ENCODE peak calls at places on chromosome 22, in nine cellular contexts. W is AG09319; B is bronchial epithelial cell; C is AG20443; L is kidney glomerular epithelial cell; N is AG08395; I is T-cell; O is NCI-H524; J is stimulated activated CD8-positive, alpha-beta memory T cell treated with anti-CD3 and anti-CD28 coated beads, Interleukin-4, amount 100 ng/mL, for 24 hours. F is an unnamed sample.

GRCh38 chr22:39773976-39774539 is 119.5 kb downstream of the ENTHD1 start:
- DNase-seq in W (no peak), B (peak; percentile 18), C (no peak), L (no peak), N (no peak), I (no peak), O (no peak), J (peak; percentile 1), F (no peak)

GRCh38 chr22:43004362-43005035 is 10.4 kb downstream of the PACSIN2 start:
- DNase-seq in W (peak; percentile 81), B (no peak), C (peak; percentile 79), L (no peak), N (peak; percentile 73), I (no peak), O (no peak), J (no peak), F (no peak)

GRCh38 chr22:46861468-46861867 is 99.0 kb downstream of the TBC1D22A start:
- DNase-seq in W (no peak), B (no peak), C (no peak), L (no peak), N (no peak), I (no peak), O (no peak), J (no peak), F (no peak)

GRCh38 chr22:32206774-32207758 is 2.2 kb upstream of the RFPL2 start:
- DNase-seq in W (no peak), B (peak; percentile 38), C (no peak), L (peak; percentile 3), N (no peak), I (no peak), O (peak; percentile 56), J (no peak), F (no peak)

GRCh38 chr22:19997561-19998231 is 18.9 kb downstream of the ARVCF start:
- DNase-seq in W (no peak), B (no peak), C (no peak), L (no peak), N (no peak), I (no peak), O (no peak), J (no peak), F (no peak)

GRCh38 chr22:49470741-49471134 is 356.9 kb downstream of the BRD1 start:
- DNase-seq in W (no peak), B (no peak), C (no peak), L (no peak), N (no peak), I (no peak), O (no peak), J (no peak), F (no peak)

GRCh38 chr22:40844951-40845350 is 11.5 kb downstream of the ST13 start:
- DNase-seq in W (no peak), B (no peak), C (no peak), L (no peak), N (no peak), I (no peak), O (no peak), J (no peak), F (no peak)

GRCh38 chr22:50057868-50058311 is at the start of gene TTLL8:
- DNase-seq in W (no peak), B (no peak), C (no peak), L (no peak), N (no peak), I (no peak), O (no peak), J (no peak), F (no peak)

GRCh38 chr22:44828193-44828592 is 75.8 kb downstream of the ARHGAP8 start:
- DNase-seq in W (no peak), B (no peak), C (peak; percentile 65), L (no peak), N (peak; percentile 33), I (no peak), O (no peak), J (no peak), F (no peak)

GRCh38 chr22:33126881-33127280 is 68.7 kb upstream of the SYN3 start:
- DNase-seq in W (no peak), B (peak; percentile 48), C (peak; percentile 13), L (no peak), N (peak; percentile 34), I (no peak), O (peak; percentile 82), J (no peak), F (no peak)

GRCh38 chr22:28883917-28884753 is 763 bp downstream of the ZNRF3 start:
- DNase-seq in W (no peak), B (no peak), C (peak; percentile 62), L (no peak), N (peak; percentile 29), I (no peak), O (peak; percentile 26), J (no peak), F (peak; percentile 38)

GRCh38 chr22:35596821-35597220 is 20.3 kb downstream of the MB start:
- DNase-seq in W (no peak), B (no peak), C (no peak), L (no peak), N (no peak), I (no peak), O (no peak), J (no peak), F (no peak)

GRCh38 chr22:46293591-46294260 is 2.9 kb upstream of the GTSE1 start:
- DNase-seq in W (no peak), B (no peak), C (peak; percentile 78), L (no peak), N (peak; percentile 93), I (no peak), O (no peak), J (no peak), F (no peak)

GRCh38 chr22:44906248-44906936 is 103.4 kb downstream of the PHF21B start:
- DNase-seq in W (no peak), B (no peak), C (no peak), L (no peak), N (no peak), I (no peak), O (no peak), J (no peak), F (no peak)

GRCh38 chr22:43376765-43377485 is 33.8 kb upstream of the SCUBE1 start:
- DNase-seq in W (no peak), B (no peak), C (no peak), L (no peak), N (no peak), I (peak; percentile 21), O (no peak), J (peak; percentile 47), F (no peak)

GRCh38 chr22:29359469-29359868 is 28.9 kb downstream of the AP1B1 start:
- DNase-seq in W (peak; percentile 14), B (peak; percentile 31), C (peak; percentile 84), L (no peak), N (peak; percentile 81), I (no peak), O (peak; percentile 67), J (no peak), F (no peak)

GRCh38 chr22:36613958-36614357 is 85.0 kb upstream of the EIF3D start:
- DNase-seq in W (no peak), B (no peak), C (no peak), L (no peak), N (no peak), I (no peak), O (no peak), J (no peak), F (no peak)

GRCh38 chr22:37255558-37256006 is 11.5 kb upstream of the RAC2 start:
- DNase-seq in W (no peak), B (no peak), C (no peak), L (no peak), N (no peak), I (no peak), O (no peak), J (no peak), F (no peak)

GRCh38 chr22:45529966-45530575 is 27.4 kb downstream of the FBLN1 start:
- DNase-seq in W (no peak), B (no peak), C (peak; percentile 63), L (no peak), N (peak; percentile 74), I (no peak), O (no peak), J (no peak), F (no peak)

GRCh38 chr22:30816413-30816812 is 121.7 kb downstream of the OSBP2 start:
- DNase-seq in W (no peak), B (no peak), C (no peak), L (no peak), N (no peak), I (no peak), O (no peak), J (no peak), F (no peak)

GRCh38 chr22:41902932-41903421 is 11.9 kb downstream of the SHISA8 start:
- DNase-seq in W (no peak), B (no peak), C (no peak), L (no peak), N (no peak), I (no peak), O (no peak), J (no peak), F (no peak)

GRCh38 chr22:41217553-41218157 is 12.5 kb downstream of the L3MBTL2 start:
- DNase-seq in W (peak; percentile 87), B (peak; percentile 97), C (peak; percentile 83), L (no peak), N (peak; percentile 85), I (no peak), O (no peak), J (no peak), F (no peak)

GRCh38 chr22:38859581-38860290 is 12.3 kb downstream of the CBX6 start:
- DNase-seq in W (no peak), B (no peak), C (no peak), L (no peak), N (no peak), I (no peak), O (no peak), J (no peak), F (no peak)

GRCh38 chr22:31287818-31288495 is 4.3 kb downstream of the PIK3IP1 start:
- DNase-seq in W (no peak), B (no peak), C (no peak), L (no peak), N (no peak), I (no peak), O (no peak), J (no peak), F (peak; percentile 62)